ENCODE peak calls at places on chromosomes 12 and 14, in four cellular contexts. One of them, this sample, is unnamed.

GRCh38 chr14:69376439-69376838 is 21.7 kb downstream of the ERH start:
- DNase-seq in GM23338: no peak
- DNase-seq in DND-41: no peak
- DNase-seq in K562: no peak
- DNase-seq in this sample: peak

GRCh38 chr12:131097247-131098177 is 143.8 kb downstream of the ADGRD1 start:
- DNase-seq in GM23338: no peak
- DNase-seq in K562: no peak
- DNase-seq in DND-41: no peak
- DNase-seq in this sample: no peak

GRCh38 chr12:65891987-65892481 is 67.8 kb downstream of the HMGA2 start:
- DNase-seq in DND-41: no peak
- DNase-seq in GM23338: no peak
- DNase-seq in K562: no peak
- DNase-seq in this sample: peak

GRCh38 chr12:109720152-109720855 is 6.7 kb downstream of the FAM222A start:
- DNase-seq in DND-41: no peak
- DNase-seq in GM23338: no peak
- DNase-seq in K562: no peak
- DNase-seq in this sample: no peak

GRCh38 chr12:52294803-52295202 is 3.5 kb upstream of the KRT81 start:
- DNase-seq in DND-41: no peak
- DNase-seq in K562: no peak
- DNase-seq in GM23338: no peak
- DNase-seq in this sample: no peak

GRCh38 chr14:103744621-103745395 is 29.2 kb downstream of the ZFYVE21 start:
- DNase-seq in GM23338: no peak
- DNase-seq in K562: no peak
- DNase-seq in DND-41: no peak
- DNase-seq in this sample: no peak

GRCh38 chr14:76516884-76517283 is 140.9 kb downstream of the ESRRB start:
- DNase-seq in K562: no peak
- DNase-seq in DND-41: no peak
- DNase-seq in GM23338: no peak
- DNase-seq in this sample: no peak

GRCh38 chr14:33611405-33612183 is 339.3 kb downstream of the EGLN3 start:
- DNase-seq in DND-41: no peak
- DNase-seq in GM23338: no peak
- DNase-seq in K562: no peak
- DNase-seq in this sample: peak

GRCh38 chr12:96501139-96501741 is 11.9 kb downstream of the CFAP54 start:
- DNase-seq in DND-41: peak
- DNase-seq in GM23338: peak
- DNase-seq in K562: peak
- DNase-seq in this sample: peak

GRCh38 chr12:25755681-25756260 is 202.7 kb upstream of the LMNTD1 start:
- DNase-seq in DND-41: no peak
- DNase-seq in GM23338: no peak
- DNase-seq in K562: no peak
- DNase-seq in this sample: peak

GRCh38 chr14:54697806-54698205 is 130.9 kb downstream of the SAMD4A start:
- DNase-seq in GM23338: no peak
- DNase-seq in K562: no peak
- DNase-seq in DND-41: no peak
- DNase-seq in this sample: no peak

GRCh38 chr14:100692859-100693558 is 33.7 kb upstream of the DLK1 start:
- DNase-seq in K562: no peak
- DNase-seq in GM23338: no peak
- DNase-seq in DND-41: no peak
- DNase-seq in this sample: peak

GRCh38 chr14:81561084-81561775 is 27.6 kb upstream of the SEL1L start:
- DNase-seq in K562: no peak
- DNase-seq in DND-41: no peak
- DNase-seq in GM23338: peak
- DNase-seq in this sample: no peak

GRCh38 chr14:91732859-91733477 is 1.1 kb upstream of the CATSPERB start:
- DNase-seq in DND-41: no peak
- DNase-seq in K562: no peak
- DNase-seq in GM23338: no peak
- DNase-seq in this sample: peak

GRCh38 chr14:101979666-101980065 is 15.3 kb downstream of the DYNC1H1 start:
- DNase-seq in K562: no peak
- DNase-seq in GM23338: no peak
- DNase-seq in DND-41: no peak
- DNase-seq in this sample: no peak

GRCh38 chr12:101047652-101048051 is 162.4 kb downstream of the SLC5A8 start:
- DNase-seq in DND-41: no peak
- DNase-seq in GM23338: no peak
- DNase-seq in K562: no peak
- DNase-seq in this sample: no peak

GRCh38 chr12:1591029-1591428 is 3.4 kb downstream of the FBXL14 start:
- DNase-seq in GM23338: no peak
- DNase-seq in DND-41: no peak
- DNase-seq in K562: peak
- DNase-seq in this sample: peak

GRCh38 chr12:108515916-108516315 is 839 bp downstream of the FICD start:
- DNase-seq in DND-41: peak
- DNase-seq in GM23338: no peak
- DNase-seq in K562: no peak
- DNase-seq in this sample: peak

GRCh38 chr14:99537399-99537798 is 56.2 kb downstream of the CCNK start:
- DNase-seq in K562: no peak
- DNase-seq in DND-41: no peak
- DNase-seq in GM23338: peak
- DNase-seq in this sample: peak

GRCh38 chr14:32639208-32639607 is 299.5 kb upstream of the NPAS3 start:
- DNase-seq in GM23338: no peak
- DNase-seq in K562: no peak
- DNase-seq in DND-41: no peak
- DNase-seq in this sample: no peak

GRCh38 chr14:97625512-97625911 is 828.3 kb downstream of the VRK1 start:
- DNase-seq in DND-41: no peak
- DNase-seq in GM23338: no peak
- DNase-seq in K562: no peak
- DNase-seq in this sample: no peak

GRCh38 chr14:89004195-89004594 is 179.7 kb downstream of the TTC8 start:
- DNase-seq in K562: no peak
- DNase-seq in GM23338: no peak
- DNase-seq in DND-41: no peak
- DNase-seq in this sample: peak

GRCh38 chr12:129870796-129871195 is 33.0 kb downstream of the TMEM132D start:
- DNase-seq in K562: no peak
- DNase-seq in GM23338: no peak
- DNase-seq in DND-41: no peak
- DNase-seq in this sample: no peak

GRCh38 chr12:15590180-15590826 is 198.9 kb downstream of the EPS8 start:
- DNase-seq in GM23338: peak
- DNase-seq in K562: peak
- DNase-seq in DND-41: peak
- DNase-seq in this sample: peak

GRCh38 chr12:47184813-47185212 is 105.1 kb upstream of the AMIGO2 start:
- DNase-seq in DND-41: no peak
- DNase-seq in K562: no peak
- DNase-seq in GM23338: no peak
- DNase-seq in this sample: no peak

GRCh38 chr12:82525616-82526015 is 161.1 kb upstream of the TMTC2 start:
- DNase-seq in DND-41: no peak
- DNase-seq in GM23338: no peak
- DNase-seq in K562: no peak
- DNase-seq in this sample: no peak

GRCh38 chr14:49036991-49037390 is 549.2 kb downstream of the RPS29 start:
- DNase-seq in DND-41: no peak
- DNase-seq in K562: no peak
- DNase-seq in GM23338: no peak
- DNase-seq in this sample: no peak

GRCh38 chr12:130788515-130788914 is 50.5 kb downstream of the STX2 start:
- DNase-seq in DND-41: no peak
- DNase-seq in K562: no peak
- DNase-seq in GM23338: peak
- DNase-seq in this sample: no peak

GRCh38 chr12:47782372-47782770 is 9.3 kb downstream of the SLC48A1 start:
- DNase-seq in DND-41: no peak
- DNase-seq in K562: no peak
- DNase-seq in GM23338: no peak
- DNase-seq in this sample: no peak

GRCh38 chr12:6778571-6779550 is 6.5 kb downstream of the LAG3 start:
- DNase-seq in GM23338: peak
- DNase-seq in K562: peak
- DNase-seq in DND-41: peak
- DNase-seq in this sample: peak

GRCh38 chr12:16384732-16385131 is 37.3 kb downstream of the MGST1 start:
- DNase-seq in K562: no peak
- DNase-seq in DND-41: no peak
- DNase-seq in GM23338: peak
- DNase-seq in this sample: no peak

GRCh38 chr12:19575307-19576243 is 136.3 kb downstream of the AEBP2 start:
- DNase-seq in DND-41: no peak
- DNase-seq in GM23338: no peak
- DNase-seq in K562: peak
- DNase-seq in this sample: peak

GRCh38 chr12:107635139-107635538 is 50.5 kb upstream of the PWP1 start:
- DNase-seq in DND-41: no peak
- DNase-seq in K562: no peak
- DNase-seq in GM23338: peak
- DNase-seq in this sample: no peak

GRCh38 chr12:15735837-15736615 is 53.2 kb downstream of the EPS8 start:
- DNase-seq in GM23338: no peak
- DNase-seq in DND-41: no peak
- DNase-seq in K562: no peak
- DNase-seq in this sample: no peak

GRCh38 chr12:94753071-94753779 is 102.9 kb upstream of the TMCC3 start:
- DNase-seq in DND-41: no peak
- DNase-seq in GM23338: peak
- DNase-seq in K562: no peak
- DNase-seq in this sample: peak

DNA sequence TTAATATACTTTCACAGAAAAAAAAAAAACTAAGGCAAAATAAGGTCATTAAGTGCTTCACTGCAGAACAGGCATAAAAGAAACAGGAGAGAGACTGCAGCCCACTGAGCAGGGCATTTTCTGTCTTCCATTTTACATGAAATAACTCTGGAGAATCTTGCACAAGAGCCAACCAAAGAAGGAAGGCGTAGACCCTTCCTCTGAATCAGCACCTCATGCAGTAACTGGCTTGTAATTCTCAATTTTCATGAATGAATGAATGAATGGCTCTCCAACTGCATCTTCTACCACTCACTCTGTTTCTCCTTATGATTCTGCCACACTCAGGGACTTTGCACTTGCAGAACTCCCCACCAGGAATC is 102.0 kb upstream of the PPM1H start:
- DNase-seq in GM23338: no peak
- DNase-seq in DND-41: no peak
- DNase-seq in K562: no peak
- DNase-seq in this sample: no peak
- H3K4me2 ChIP-seq in GM23338: peak
- H3K4me2 ChIP-seq in DND-41: no peak
- H3K4me2 ChIP-seq in K562: no peak
- H3K4me2 ChIP-seq in this sample: no peak

DNA sequence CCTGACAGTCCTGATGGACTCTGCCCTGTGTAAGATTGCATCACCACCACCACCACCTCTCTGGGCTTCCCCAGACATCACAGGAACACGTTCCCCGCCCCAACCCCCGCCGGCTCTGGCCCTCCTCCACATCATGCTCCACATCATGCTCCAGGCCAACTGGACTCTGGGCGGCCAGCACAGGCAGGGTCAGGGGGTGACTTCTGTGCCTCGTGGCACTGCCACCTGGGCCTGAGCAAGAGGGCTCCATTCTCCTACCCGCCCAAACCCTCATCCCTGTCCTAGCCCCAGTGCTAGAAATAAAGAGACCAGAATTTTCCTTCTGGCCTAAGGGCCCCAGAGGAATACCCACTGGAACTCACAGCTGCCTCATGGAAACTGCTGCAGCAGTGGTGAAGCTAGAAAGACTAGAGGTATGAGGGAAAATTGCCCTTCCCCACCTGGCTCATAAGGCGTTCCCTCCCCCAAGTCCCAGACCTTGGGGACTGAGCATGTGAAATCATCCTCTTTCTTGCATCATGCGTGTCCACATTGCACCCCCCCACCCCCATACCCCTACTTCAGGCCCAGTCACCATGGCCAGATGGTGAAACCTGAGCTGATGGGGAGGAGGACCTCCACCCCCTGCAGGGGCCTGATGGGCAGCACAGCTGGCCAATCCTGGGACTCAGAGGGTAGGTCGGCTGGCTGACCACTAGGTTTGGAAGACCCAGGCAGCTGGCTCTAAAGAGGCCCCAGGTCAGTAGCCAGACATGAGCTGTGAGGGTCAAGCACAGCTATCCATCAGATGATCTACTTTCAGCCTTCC is at the start of gene INHBE:
- DNase-seq in DND-41: peak
- DNase-seq in GM23338: peak
- DNase-seq in K562: peak
- DNase-seq in this sample: peak
- H3K4me2 ChIP-seq in DND-41: no peak
- H3K4me2 ChIP-seq in GM23338: peak
- H3K4me2 ChIP-seq in K562: peak
- H3K4me2 ChIP-seq in this sample: no peak

GRCh38 chr12:113325938-113326337 is 9.0 kb downstream of the SLC8B1 start:
- DNase-seq in DND-41: no peak
- DNase-seq in GM23338: no peak
- DNase-seq in K562: no peak
- DNase-seq in this sample: peak
- H3K4me2 ChIP-seq in DND-41: no peak
- H3K4me2 ChIP-seq in GM23338: no peak
- H3K4me2 ChIP-seq in K562: no peak
- H3K4me2 ChIP-seq in this sample: no peak

GRCh38 chr14:53596845-53597525 is 359.6 kb downstream of the BMP4 start:
- DNase-seq in DND-41: no peak
- DNase-seq in K562: no peak
- DNase-seq in GM23338: no peak
- DNase-seq in this sample: no peak
- H3K4me2 ChIP-seq in DND-41: no peak
- H3K4me2 ChIP-seq in K562: no peak
- H3K4me2 ChIP-seq in GM23338: no peak
- H3K4me2 ChIP-seq in this sample: no peak

GRCh38 chr12:2959508-2960431 is 573 bp downstream of the TEAD4 start:
- DNase-seq in K562: peak
- DNase-seq in GM23338: peak
- DNase-seq in DND-41: no peak
- DNase-seq in this sample: peak
- H3K4me2 ChIP-seq in K562: peak
- H3K4me2 ChIP-seq in GM23338: peak
- H3K4me2 ChIP-seq in DND-41: no peak
- H3K4me2 ChIP-seq in this sample: peak

GRCh38 chr12:57614948-57615500 is 3.8 kb downstream of the ARHGEF25 start:
- DNase-seq in DND-41: no peak
- DNase-seq in K562: no peak
- DNase-seq in GM23338: no peak
- DNase-seq in this sample: no peak

GRCh38 chr12:57611810-57612710 is 825 bp downstream of the ARHGEF25 start:
- DNase-seq in GM23338: peak
- DNase-seq in DND-41: no peak
- DNase-seq in K562: no peak
- DNase-seq in this sample: no peak

GRCh38 chr12:57612711-57613426 is 1.6 kb downstream of the ARHGEF25 start:
- DNase-seq in GM23338: no peak
- DNase-seq in DND-41: no peak
- DNase-seq in K562: peak
- DNase-seq in this sample: no peak

GRCh38 chr12:57614178-57614947 is 3.1 kb downstream of the ARHGEF25 start:
- DNase-seq in DND-41: peak
- DNase-seq in K562: peak
- DNase-seq in GM23338: peak
- DNase-seq in this sample: peak

GRCh38 chr12:57613427-57614109 is 2.3 kb downstream of the ARHGEF25 start:
- DNase-seq in K562: no peak
- DNase-seq in DND-41: no peak
- DNase-seq in GM23338: no peak
- DNase-seq in this sample: no peak
- H3K4me2 ChIP-seq in K562: peak
- H3K4me2 ChIP-seq in DND-41: no peak
- H3K4me2 ChIP-seq in GM23338: peak
- H3K4me2 ChIP-seq in this sample: no peak

This sample was measured in GM23248.